ENCODE peak calls at places on chromosomes 1 and 21, in eight cellular contexts. One of them, this sample, is unnamed.

GRCh38 chr1:174291059-174291458 is 131.7 kb downstream of the RABGAP1L start:
- DNase-seq in cardiac muscle cell: no peak
- DNase-seq in right atrium auricular region: no peak
- DNase-seq in CD4-positive, CD25-positive, alpha-beta regulatory T cell: no peak
- DNase-seq in H9: no peak
- DNase-seq in GM23248: no peak
- DNase-seq in IMR-90: no peak
- DNase-seq in NT2/D1: no peak
- DNase-seq in this sample: no peak

GRCh38 chr1:224333939-224334701 is 4.1 kb upstream of the NVL start:
- DNase-seq in cardiac muscle cell: no peak
- DNase-seq in right atrium auricular region: no peak
- DNase-seq in CD4-positive, CD25-positive, alpha-beta regulatory T cell: no peak
- DNase-seq in H9: no peak
- DNase-seq in GM23248: peak; percentile 45
- DNase-seq in IMR-90: peak; percentile 47
- DNase-seq in NT2/D1: no peak
- DNase-seq in this sample: peak; percentile 82

GRCh38 chr1:185595835-185596667 is 138.1 kb upstream of the HMCN1 start:
- DNase-seq in cardiac muscle cell: peak; percentile 59
- DNase-seq in right atrium auricular region: no peak
- DNase-seq in CD4-positive, CD25-positive, alpha-beta regulatory T cell: peak; percentile 27
- DNase-seq in H9: peak; percentile 67
- DNase-seq in GM23248: peak; percentile 52
- DNase-seq in IMR-90: peak; percentile 56
- DNase-seq in NT2/D1: peak; percentile 66
- DNase-seq in this sample: peak; percentile 89

GRCh38 chr1:57296726-57297252 is 127.1 kb downstream of the DAB1 start:
- DNase-seq in cardiac muscle cell: no peak
- DNase-seq in right atrium auricular region: no peak
- DNase-seq in CD4-positive, CD25-positive, alpha-beta regulatory T cell: no peak
- DNase-seq in H9: no peak
- DNase-seq in GM23248: no peak
- DNase-seq in IMR-90: no peak
- DNase-seq in NT2/D1: no peak
- DNase-seq in this sample: no peak

GRCh38 chr21:42317341-42317741 is 2.1 kb upstream of the TFF3 start:
- DNase-seq in cardiac muscle cell: no peak
- DNase-seq in right atrium auricular region: peak; percentile 42
- DNase-seq in CD4-positive, CD25-positive, alpha-beta regulatory T cell: no peak
- DNase-seq in H9: no peak
- DNase-seq in GM23248: no peak
- DNase-seq in IMR-90: no peak
- DNase-seq in NT2/D1: no peak
- DNase-seq in this sample: no peak

GRCh38 chr1:89605692-89606091 is 27.2 kb upstream of the LRRC8C start:
- DNase-seq in cardiac muscle cell: peak; percentile 84
- DNase-seq in right atrium auricular region: no peak
- DNase-seq in CD4-positive, CD25-positive, alpha-beta regulatory T cell: no peak
- DNase-seq in H9: no peak
- DNase-seq in GM23248: peak; percentile 46
- DNase-seq in IMR-90: peak; percentile 55
- DNase-seq in NT2/D1: no peak
- DNase-seq in this sample: no peak

GRCh38 chr1:216054593-216054992 is 368.7 kb downstream of the USH2A start:
- DNase-seq in cardiac muscle cell: no peak
- DNase-seq in right atrium auricular region: no peak
- DNase-seq in CD4-positive, CD25-positive, alpha-beta regulatory T cell: no peak
- DNase-seq in H9: no peak
- DNase-seq in GM23248: no peak
- DNase-seq in IMR-90: no peak
- DNase-seq in NT2/D1: no peak
- DNase-seq in this sample: no peak

GRCh38 chr1:6490181-6491075 is 1.0 kb downstream of the PLEKHG5 start:
- DNase-seq in cardiac muscle cell: peak; percentile 84
- DNase-seq in right atrium auricular region: no peak
- DNase-seq in CD4-positive, CD25-positive, alpha-beta regulatory T cell: peak; percentile 23
- DNase-seq in H9: peak; percentile 88
- DNase-seq in GM23248: peak; percentile 85
- DNase-seq in IMR-90: peak; percentile 68
- DNase-seq in NT2/D1: peak; percentile 64
- DNase-seq in this sample: peak; percentile 71

GRCh38 chr1:231683439-231684165 is 57.0 kb downstream of the DISC1 start:
- DNase-seq in cardiac muscle cell: no peak
- DNase-seq in right atrium auricular region: no peak
- DNase-seq in CD4-positive, CD25-positive, alpha-beta regulatory T cell: no peak
- DNase-seq in H9: no peak
- DNase-seq in GM23248: no peak
- DNase-seq in IMR-90: no peak
- DNase-seq in NT2/D1: no peak
- DNase-seq in this sample: no peak

GRCh38 chr1:150484861-150485260 is 2.4 kb upstream of the TARS2 start:
- DNase-seq in cardiac muscle cell: peak; percentile 56
- DNase-seq in right atrium auricular region: no peak
- DNase-seq in CD4-positive, CD25-positive, alpha-beta regulatory T cell: no peak
- DNase-seq in H9: no peak
- DNase-seq in GM23248: peak; percentile 79
- DNase-seq in IMR-90: peak; percentile 24
- DNase-seq in NT2/D1: no peak
- DNase-seq in this sample: no peak

GRCh38 chr1:27596261-27596660 is 7.7 kb downstream of the AHDC1 start:
- DNase-seq in cardiac muscle cell: no peak
- DNase-seq in right atrium auricular region: no peak
- DNase-seq in CD4-positive, CD25-positive, alpha-beta regulatory T cell: no peak
- DNase-seq in H9: no peak
- DNase-seq in GM23248: no peak
- DNase-seq in IMR-90: no peak
- DNase-seq in NT2/D1: no peak
- DNase-seq in this sample: no peak

GRCh38 chr1:225651376-225651871 is 1.5 kb downstream of the ENAH start:
- DNase-seq in cardiac muscle cell: peak; percentile 50
- DNase-seq in right atrium auricular region: no peak
- DNase-seq in CD4-positive, CD25-positive, alpha-beta regulatory T cell: no peak
- DNase-seq in H9: no peak
- DNase-seq in GM23248: peak; percentile 70
- DNase-seq in IMR-90: peak; percentile 51
- DNase-seq in NT2/D1: no peak
- DNase-seq in this sample: no peak

GRCh38 chr1:64878931-64879710 is 87.2 kb downstream of the JAK1 start:
- DNase-seq in cardiac muscle cell: no peak
- DNase-seq in right atrium auricular region: no peak
- DNase-seq in CD4-positive, CD25-positive, alpha-beta regulatory T cell: no peak
- DNase-seq in H9: no peak
- DNase-seq in GM23248: peak; percentile 21
- DNase-seq in IMR-90: peak; percentile 50
- DNase-seq in NT2/D1: no peak
- DNase-seq in this sample: no peak

GRCh38 chr1:173867141-173867752 is 542 bp downstream of the GAS5 start:
- DNase-seq in cardiac muscle cell: no peak
- DNase-seq in right atrium auricular region: peak; percentile 60
- DNase-seq in CD4-positive, CD25-positive, alpha-beta regulatory T cell: peak; percentile 41
- DNase-seq in H9: peak; percentile 29
- DNase-seq in GM23248: no peak
- DNase-seq in IMR-90: no peak
- DNase-seq in NT2/D1: no peak
- DNase-seq in this sample: peak; percentile 68

GRCh38 chr1:19786988-19787423 is 12.7 kb downstream of the TMCO4 start:
- DNase-seq in cardiac muscle cell: no peak
- DNase-seq in right atrium auricular region: no peak
- DNase-seq in CD4-positive, CD25-positive, alpha-beta regulatory T cell: no peak
- DNase-seq in H9: peak; percentile 68
- DNase-seq in GM23248: no peak
- DNase-seq in IMR-90: no peak
- DNase-seq in NT2/D1: no peak
- DNase-seq in this sample: no peak

GRCh38 chr1:32518976-32519375 is 20.3 kb upstream of the ZBTB8A start:
- DNase-seq in cardiac muscle cell: no peak
- DNase-seq in right atrium auricular region: no peak
- DNase-seq in CD4-positive, CD25-positive, alpha-beta regulatory T cell: no peak
- DNase-seq in H9: no peak
- DNase-seq in GM23248: no peak
- DNase-seq in IMR-90: no peak
- DNase-seq in NT2/D1: no peak
- DNase-seq in this sample: peak; percentile 25

DNA sequence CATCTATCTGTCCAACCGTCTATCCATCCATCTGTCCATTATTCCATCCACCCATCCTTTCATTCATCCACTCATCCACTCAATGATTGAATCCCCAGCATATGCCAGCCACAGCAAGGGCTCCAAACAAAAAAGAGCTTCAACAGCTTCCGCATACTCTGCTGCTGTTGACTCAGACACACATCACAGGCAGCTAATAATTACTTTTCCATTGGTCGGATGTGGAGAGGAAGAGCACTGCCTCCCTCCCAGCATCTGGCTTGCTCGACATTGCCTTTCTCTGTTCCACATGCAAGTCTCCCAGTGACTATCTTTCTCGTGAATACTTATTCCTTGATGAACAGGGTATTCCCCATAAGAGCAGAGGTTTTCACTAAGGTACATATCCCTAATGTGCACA is 176.5 kb downstream of the HIVEP3 start:
- DNase-seq in cardiac muscle cell: peak; percentile 51
- DNase-seq in right atrium auricular region: no peak
- DNase-seq in CD4-positive, CD25-positive, alpha-beta regulatory T cell: no peak
- DNase-seq in H9: no peak
- DNase-seq in GM23248: peak; percentile 90
- DNase-seq in IMR-90: peak; percentile 93
- DNase-seq in NT2/D1: no peak
- DNase-seq in this sample: no peak
- H3K4me1 ChIP-seq in cardiac muscle cell: peaks cover 4% of the 10 kb centered on the region
- H3K4me1 ChIP-seq in right atrium auricular region: no peaks in the 10 kb centered on the region
- H3K4me1 ChIP-seq in CD4-positive, CD25-positive, alpha-beta regulatory T cell: peaks cover 29% of the 10 kb centered on the region
- H3K4me1 ChIP-seq in H9: no peaks in the 10 kb centered on the region
- H3K4me1 ChIP-seq in GM23248: peaks cover 21% of the 10 kb centered on the region
- H3K4me1 ChIP-seq in IMR-90: peaks cover 24% of the 10 kb centered on the region
- H3K4me1 ChIP-seq in NT2/D1: no peaks in the 10 kb centered on the region
- H3K4me1 ChIP-seq in this sample: peaks cover 44% of the 10 kb centered on the region

GRCh38 chr1:220891221-220892085 is 12.2 kb downstream of the HLX start:
- DNase-seq in cardiac muscle cell: no peak
- DNase-seq in right atrium auricular region: no peak
- DNase-seq in CD4-positive, CD25-positive, alpha-beta regulatory T cell: no peak
- DNase-seq in H9: peak; percentile 57
- DNase-seq in GM23248: no peak
- DNase-seq in IMR-90: no peak
- DNase-seq in NT2/D1: no peak
- DNase-seq in this sample: no peak

GRCh38 chr1:220892997-220893700 is 13.9 kb downstream of the HLX start:
- DNase-seq in cardiac muscle cell: no peak
- DNase-seq in right atrium auricular region: no peak
- DNase-seq in CD4-positive, CD25-positive, alpha-beta regulatory T cell: no peak
- DNase-seq in H9: peak; percentile 50
- DNase-seq in GM23248: no peak
- DNase-seq in IMR-90: no peak
- DNase-seq in NT2/D1: no peak
- DNase-seq in this sample: no peak

GRCh38 chr1:220890582-220890981 is 11.3 kb downstream of the HLX start:
- DNase-seq in cardiac muscle cell: no peak
- DNase-seq in right atrium auricular region: no peak
- DNase-seq in CD4-positive, CD25-positive, alpha-beta regulatory T cell: no peak
- DNase-seq in H9: no peak
- DNase-seq in GM23248: no peak
- DNase-seq in IMR-90: no peak
- DNase-seq in NT2/D1: no peak
- DNase-seq in this sample: no peak

GRCh38 chr1:220893701-220894024 is 14.4 kb downstream of the HLX start:
- DNase-seq in cardiac muscle cell: no peak
- DNase-seq in right atrium auricular region: no peak
- DNase-seq in CD4-positive, CD25-positive, alpha-beta regulatory T cell: no peak
- DNase-seq in H9: no peak
- DNase-seq in GM23248: peak; percentile 17
- DNase-seq in IMR-90: no peak
- DNase-seq in NT2/D1: no peak
- DNase-seq in this sample: no peak

DNA sequence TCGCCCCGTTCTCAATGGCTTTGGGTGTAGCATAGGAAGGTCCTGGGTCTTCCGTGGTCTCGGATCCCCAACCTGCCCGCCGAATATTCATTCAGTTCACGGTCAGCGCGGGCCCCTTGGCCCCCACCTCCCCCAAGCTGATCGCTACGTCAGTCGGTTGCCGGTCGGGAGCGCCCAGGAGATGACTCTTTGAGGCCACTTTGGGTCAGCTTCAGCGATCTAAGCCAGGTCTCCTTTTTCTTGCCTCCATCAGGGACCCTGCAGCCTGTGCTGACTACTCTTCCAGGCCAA is 12.8 kb downstream of the HLX start:
- DNase-seq in cardiac muscle cell: no peak
- DNase-seq in right atrium auricular region: no peak
- DNase-seq in CD4-positive, CD25-positive, alpha-beta regulatory T cell: no peak
- DNase-seq in H9: no peak
- DNase-seq in GM23248: no peak
- DNase-seq in IMR-90: no peak
- DNase-seq in NT2/D1: no peak
- DNase-seq in this sample: no peak
- H3K4me1 ChIP-seq in cardiac muscle cell: peaks cover 6% of the 10 kb centered on the region
- H3K4me1 ChIP-seq in right atrium auricular region: no peaks in the 10 kb centered on the region
- H3K4me1 ChIP-seq in CD4-positive, CD25-positive, alpha-beta regulatory T cell: no peaks in the 10 kb centered on the region
- H3K4me1 ChIP-seq in H9: peaks cover 2% of the 10 kb centered on the region
- H3K4me1 ChIP-seq in GM23248: no peaks in the 10 kb centered on the region
- H3K4me1 ChIP-seq in IMR-90: no peaks in the 10 kb centered on the region
- H3K4me1 ChIP-seq in NT2/D1: no peaks in the 10 kb centered on the region
- H3K4me1 ChIP-seq in this sample: no peaks in the 10 kb centered on the region

GRCh38 chr1:1895050-1895398 is 4.1 kb upstream of the GNB1 start:
- DNase-seq in cardiac muscle cell: no peak
- DNase-seq in right atrium auricular region: no peak
- DNase-seq in CD4-positive, CD25-positive, alpha-beta regulatory T cell: no peak
- DNase-seq in H9: no peak
- DNase-seq in GM23248: no peak
- DNase-seq in IMR-90: no peak
- DNase-seq in NT2/D1: no peak
- DNase-seq in this sample: no peak
- H3K4me1 ChIP-seq in cardiac muscle cell: peaks cover 18% of the 10 kb centered on the region
- H3K4me1 ChIP-seq in right atrium auricular region: no peaks in the 10 kb centered on the region
- H3K4me1 ChIP-seq in CD4-positive, CD25-positive, alpha-beta regulatory T cell: peaks cover 34% of the 10 kb centered on the region
- H3K4me1 ChIP-seq in H9: peaks cover 5% of the 10 kb centered on the region
- H3K4me1 ChIP-seq in GM23248: peaks cover 15% of the 10 kb centered on the region
- H3K4me1 ChIP-seq in IMR-90: peaks cover 8% of the 10 kb centered on the region
- H3K4me1 ChIP-seq in NT2/D1: peaks cover 38% of the 10 kb centered on the region
- H3K4me1 ChIP-seq in this sample: peaks cover 37% of the 10 kb centered on the region

DNA sequence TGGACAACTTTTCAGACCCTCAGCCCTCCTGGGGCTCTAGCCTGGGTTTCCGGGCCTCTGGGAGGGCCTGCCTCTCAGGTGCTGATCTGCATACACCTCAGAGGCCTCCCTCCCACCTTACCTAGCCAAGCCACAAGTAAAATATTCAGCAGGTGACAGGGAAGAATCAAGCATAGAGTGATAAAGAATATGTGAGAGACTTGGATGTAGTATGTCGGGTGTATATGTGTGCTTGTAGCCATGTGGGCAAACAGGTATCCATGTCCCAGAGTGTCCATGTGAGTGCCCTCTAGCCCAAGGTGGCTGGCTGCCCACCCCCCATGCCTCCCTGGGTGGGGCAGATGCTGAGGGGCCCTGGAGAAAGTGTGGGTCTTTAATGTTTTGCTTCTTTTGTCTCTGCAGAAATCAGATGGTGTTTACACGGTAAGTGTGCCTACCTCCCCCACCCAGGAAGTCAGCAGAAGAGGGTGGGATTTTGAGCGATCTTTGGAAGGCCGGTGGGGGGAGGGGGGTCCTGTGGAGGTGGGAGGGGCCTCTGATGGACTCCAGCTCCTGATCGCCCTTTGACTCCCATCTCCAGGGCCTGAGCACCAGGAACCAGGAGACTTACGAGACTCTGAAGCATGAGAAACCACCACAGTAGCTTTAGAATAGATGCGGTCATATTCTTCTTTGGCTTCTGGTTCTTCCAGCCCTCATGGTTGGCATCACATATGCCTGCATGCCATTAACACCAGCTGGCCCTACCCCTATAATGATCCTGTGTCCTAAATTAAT is 3.4 kb downstream of the FCER1G start:
- DNase-seq in cardiac muscle cell: no peak
- DNase-seq in right atrium auricular region: no peak
- DNase-seq in CD4-positive, CD25-positive, alpha-beta regulatory T cell: no peak
- DNase-seq in H9: no peak
- DNase-seq in GM23248: no peak
- DNase-seq in IMR-90: no peak
- DNase-seq in NT2/D1: no peak
- DNase-seq in this sample: no peak
- H3K4me1 ChIP-seq in cardiac muscle cell: peaks cover 6% of the 10 kb centered on the region
- H3K4me1 ChIP-seq in right atrium auricular region: no peaks in the 10 kb centered on the region
- H3K4me1 ChIP-seq in CD4-positive, CD25-positive, alpha-beta regulatory T cell: peaks cover 38% of the 10 kb centered on the region
- H3K4me1 ChIP-seq in H9: peaks cover 4% of the 10 kb centered on the region
- H3K4me1 ChIP-seq in GM23248: peaks cover 26% of the 10 kb centered on the region
- H3K4me1 ChIP-seq in IMR-90: peaks cover 11% of the 10 kb centered on the region
- H3K4me1 ChIP-seq in NT2/D1: peaks cover 14% of the 10 kb centered on the region
- H3K4me1 ChIP-seq in this sample: peaks cover 22% of the 10 kb centered on the region